ENCODE peak calls at places on chromosomes 1 and 21, in eight cellular contexts. B, V, C, I, D, U, X and A are unnamed samples.

GRCh38 chr1:229454056-229454455 is 20.2 kb upstream of the ACTA1 start:
- DNase-seq in B (no peak), V (no peak), C (no peak), I (no peak), D (no peak), U (no peak), X (no peak), A (no peak)

GRCh38 chr1:23453455-23454000 is 29.0 kb upstream of the TCEA3 start:
- DNase-seq in B (no peak), V (no peak), C (no peak), I (no peak), D (no peak), U (no peak), X (no peak), A (no peak)

GRCh38 chr1:221611930-221612777 is 129.7 kb downstream of the DUSP10 start:
- DNase-seq in B (peak; percentile 83), V (no peak), C (peak; percentile 93), I (no peak), D (no peak), U (peak; percentile 26), X (peak; percentile 80), A (peak; percentile 25)

GRCh38 chr21:37041706-37042271 is 31.1 kb downstream of the PIGP start:
- DNase-seq in B (no peak), V (no peak), C (no peak), I (peak; percentile 42), D (no peak), U (no peak), X (no peak), A (no peak)

GRCh38 chr1:13948851-13949490 is 249.0 kb downstream of the PRDM2 start:
- DNase-seq in B (peak; percentile 30), V (no peak), C (no peak), I (no peak), D (no peak), U (peak; percentile 24), X (peak; percentile 19), A (no peak)

GRCh38 chr1:197924516-197925123 is 7.4 kb downstream of the LHX9 start:
- DNase-seq in B (no peak), V (no peak), C (peak; percentile 61), I (no peak), D (no peak), U (peak; percentile 48), X (peak; percentile 47), A (no peak)

GRCh38 chr1:193322218-193322617 is 135.8 kb upstream of the B3GALT2 start:
- DNase-seq in B (no peak), V (no peak), C (peak; percentile 84), I (no peak), D (no peak), U (no peak), X (no peak), A (no peak)

GRCh38 chr1:155976913-155977606 is 1.3 kb downstream of the ARHGEF2 start:
- DNase-seq in B (no peak), V (no peak), C (no peak), I (no peak), D (peak; percentile 77), U (no peak), X (no peak), A (peak; percentile 26)

GRCh38 chr21:33403128-33403785 is at the start of gene IFNGR2:
- DNase-seq in B (peak; percentile 48), V (peak; percentile 71), C (no peak), I (peak; percentile 92), D (peak; percentile 93), U (peak; percentile 42), X (no peak), A (peak; percentile 50)

GRCh38 chr1:79325705-79326104 is 319.2 kb upstream of the ADGRL4 start:
- DNase-seq in B (no peak), V (no peak), C (peak; percentile 1), I (no peak), D (no peak), U (no peak), X (no peak), A (no peak)

GRCh38 chr1:178935610-178936009 is 64.7 kb upstream of the ANGPTL1 start:
- DNase-seq in B (no peak), V (peak; percentile 37), C (no peak), I (no peak), D (no peak), U (no peak), X (no peak), A (no peak)

DNA sequence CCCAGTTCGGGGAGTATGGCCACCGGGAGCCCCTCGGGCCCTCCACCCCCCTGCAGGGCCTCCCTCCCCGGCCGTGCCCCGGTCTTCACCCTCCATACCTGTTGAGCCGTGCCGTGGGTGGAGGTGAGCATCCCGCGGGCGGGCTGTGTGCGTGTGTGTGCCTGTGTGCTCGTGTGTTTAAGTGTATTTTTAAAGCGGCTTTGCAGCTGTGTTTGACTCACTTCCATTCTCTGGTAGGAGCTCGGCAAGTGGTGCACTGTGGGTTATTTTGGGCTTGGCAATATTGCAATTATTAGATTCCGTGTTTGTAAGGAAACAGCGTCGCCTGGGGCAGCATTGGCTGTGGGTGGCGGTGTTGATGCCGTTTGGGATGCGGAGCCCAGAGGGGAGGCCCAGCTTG is 20.3 kb upstream of the PLCH2 start:
- DNase-seq in B (no peak), V (no peak), C (peak; percentile 20), I (no peak), D (no peak), U (no peak), X (no peak), A (no peak)
- TF ChIP-seq CTCF in B (no peak), V (no peak), C (no peak), I (no peak), D (no peak), U (no peak), X (no peak), A (no peak)

GRCh38 chr1:159916240-159917051 is 8.9 kb downstream of the TAGLN2 start:
- DNase-seq in B (no peak), V (no peak), C (peak; percentile 91), I (no peak), D (peak; percentile 64), U (peak; percentile 46), X (peak; percentile 29), A (no peak)

GRCh38 chr1:159918918-159919195 is 6.5 kb downstream of the TAGLN2 start:
- DNase-seq in B (no peak), V (no peak), C (no peak), I (no peak), D (no peak), U (no peak), X (no peak), A (no peak)

GRCh38 chr1:159917533-159917932 is 7.8 kb downstream of the TAGLN2 start:
- DNase-seq in B (no peak), V (no peak), C (no peak), I (no peak), D (peak; percentile 63), U (peak; percentile 66), X (no peak), A (peak; percentile 38)

GRCh38 chr1:159919236-159919865 is 6.0 kb downstream of the TAGLN2 start:
- DNase-seq in B (no peak), V (no peak), C (no peak), I (no peak), D (peak; percentile 55), U (no peak), X (no peak), A (no peak)

GRCh38 chr1:159918041-159918917 is 7.0 kb downstream of the TAGLN2 start:
- DNase-seq in B (no peak), V (no peak), C (peak; percentile 67), I (no peak), D (peak; percentile 68), U (no peak), X (no peak), A (no peak)
- H3K27ac ChIP-seq in B (no peak overlapping the region), V (no peak overlapping the region), C (peak overlapping the region; percentile 16), I (no peak overlapping the region), D (no peak overlapping the region), U (peak overlapping the region; percentile 27), X (no peak overlapping the region), A (peak overlapping the region; percentile 51)

GRCh38 chr1:211577826-211578639 is 928 bp downstream of the SLC30A1 start:
- DNase-seq in B (peak; percentile 69), V (peak; percentile 75), C (peak; percentile 56), I (peak; percentile 95), D (peak; percentile 96), U (peak; percentile 80), X (peak; percentile 64), A (peak; percentile 85)
- TF ChIP-seq POLR2A in B (no peak), V (peak; percentile 36), C (no peak), I (no peak), D (no peak), U (peak; percentile 49), X (peak; percentile 47), A (peak; percentile 47)

DNA sequence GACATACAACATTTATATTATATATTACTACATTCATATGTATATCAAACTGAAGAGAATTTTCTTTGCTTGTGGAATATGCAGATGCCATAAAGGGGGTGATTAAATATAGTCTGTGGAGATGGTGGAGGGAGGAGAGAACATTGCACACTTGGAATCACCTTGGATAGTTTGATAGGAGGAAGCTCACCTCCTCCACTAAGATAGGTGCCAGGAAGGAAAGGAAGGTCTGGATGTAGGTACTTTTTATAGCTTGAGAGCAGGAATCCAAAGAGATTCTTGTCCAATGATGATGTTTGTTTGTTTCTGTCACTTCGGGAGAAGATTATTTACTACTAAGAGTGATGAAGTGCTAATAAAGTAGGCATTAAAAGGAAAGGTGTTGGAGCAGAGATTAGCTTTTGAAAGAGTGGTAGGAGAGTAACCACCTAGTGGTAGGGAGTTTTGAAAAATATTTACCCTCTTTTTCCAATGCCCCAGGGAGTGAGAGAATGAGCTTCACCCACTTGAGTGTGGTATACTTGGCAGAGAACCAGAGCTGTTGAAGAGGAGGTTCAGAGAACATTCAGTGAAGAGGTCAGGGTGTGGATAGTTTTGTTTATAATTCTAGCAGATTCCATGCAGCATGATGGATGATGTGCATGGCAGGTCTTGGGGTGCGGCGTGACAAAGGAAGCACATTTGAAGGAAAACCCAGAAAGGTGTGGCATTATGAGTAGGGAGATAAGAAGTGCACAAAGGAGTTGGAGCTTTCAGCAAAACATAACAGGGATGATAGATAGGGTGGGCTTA is 145.0 kb downstream of the PATJ start:
- DNase-seq in B (no peak), V (no peak), C (no peak), I (no peak), D (no peak), U (no peak), X (no peak), A (no peak)
- TF ChIP-seq CTCF in B (no peak), V (no peak), C (no peak), I (no peak), D (no peak), U (no peak), X (no peak), A (no peak)

GRCh38 chr1:90561384-90561783 is 155.7 kb downstream of the BARHL2 start:
- DNase-seq in B (no peak), V (no peak), C (no peak), I (no peak), D (no peak), U (no peak), X (no peak), A (no peak)
- H3K27ac ChIP-seq in B (no peak overlapping the region), V (no peak overlapping the region), C (no peak overlapping the region), I (no peak overlapping the region), D (no peak overlapping the region), U (no peak overlapping the region), X (no peak overlapping the region), A (no peak overlapping the region)